ENCODE peak calls at places on chromosomes 6 and 20, in six cellular contexts. One of them, this sample, is unnamed.

GRCh38 chr6:168221000-168221399 is 98.6 kb downstream of the DACT2 start:
- DNase-seq in ascending aorta: no peak
- DNase-seq in A549: no peak
- DNase-seq in HCT116: no peak
- DNase-seq in body of pancreas: no peak
- DNase-seq in dorsolateral prefrontal cortex: no peak
- DNase-seq in this sample: no peak

GRCh38 chr20:1166963-1167720 is 17.6 kb downstream of the TMEM74B start:
- DNase-seq in ascending aorta: no peak
- DNase-seq in A549: no peak
- DNase-seq in HCT116: no peak
- DNase-seq in body of pancreas: no peak
- DNase-seq in dorsolateral prefrontal cortex: no peak
- DNase-seq in this sample: no peak

GRCh38 chr20:4781211-4781610 is 59.5 kb downstream of the PRND start:
- DNase-seq in ascending aorta: no peak
- DNase-seq in A549: no peak
- DNase-seq in HCT116: no peak
- DNase-seq in body of pancreas: no peak
- DNase-seq in dorsolateral prefrontal cortex: no peak
- DNase-seq in this sample: no peak

GRCh38 chr20:57902478-57902877 is 192.7 kb upstream of the PMEPA1 start:
- DNase-seq in ascending aorta: no peak
- DNase-seq in A549: no peak
- DNase-seq in HCT116: no peak
- DNase-seq in body of pancreas: no peak
- DNase-seq in dorsolateral prefrontal cortex: no peak
- DNase-seq in this sample: no peak

GRCh38 chr6:52724406-52725121 is 38.7 kb downstream of the GSTA2 start:
- DNase-seq in ascending aorta: peak; percentile 89
- DNase-seq in A549: peak; percentile 68
- DNase-seq in HCT116: peak; percentile 63
- DNase-seq in body of pancreas: peak; percentile 91
- DNase-seq in dorsolateral prefrontal cortex: peak; percentile 53
- DNase-seq in this sample: no peak

GRCh38 chr6:4212588-4212987 is 77.2 kb upstream of the ECI2 start:
- DNase-seq in ascending aorta: no peak
- DNase-seq in A549: no peak
- DNase-seq in HCT116: no peak
- DNase-seq in body of pancreas: no peak
- DNase-seq in dorsolateral prefrontal cortex: no peak
- DNase-seq in this sample: no peak

GRCh38 chr6:66496659-66497058 is 789.6 kb upstream of the EYS start:
- DNase-seq in ascending aorta: no peak
- DNase-seq in A549: peak; percentile 28
- DNase-seq in HCT116: no peak
- DNase-seq in body of pancreas: no peak
- DNase-seq in dorsolateral prefrontal cortex: no peak
- DNase-seq in this sample: no peak

GRCh38 chr20:44448753-44449546 is 26.7 kb upstream of the TTPAL start:
- DNase-seq in ascending aorta: no peak
- DNase-seq in A549: peak; percentile 61
- DNase-seq in HCT116: peak; percentile 16
- DNase-seq in body of pancreas: no peak
- DNase-seq in dorsolateral prefrontal cortex: no peak
- DNase-seq in this sample: no peak

GRCh38 chr20:63539092-63539430 is 1.9 kb upstream of the PTK6 start:
- DNase-seq in ascending aorta: no peak
- DNase-seq in A549: no peak
- DNase-seq in HCT116: no peak
- DNase-seq in body of pancreas: no peak
- DNase-seq in dorsolateral prefrontal cortex: no peak
- DNase-seq in this sample: no peak

GRCh38 chr6:147219463-147219862 is 15.2 kb downstream of the STXBP5 start:
- DNase-seq in ascending aorta: no peak
- DNase-seq in A549: no peak
- DNase-seq in HCT116: no peak
- DNase-seq in body of pancreas: no peak
- DNase-seq in dorsolateral prefrontal cortex: no peak
- DNase-seq in this sample: no peak

GRCh38 chr6:75334266-75335040 is 49.9 kb upstream of the TMEM30A start:
- DNase-seq in ascending aorta: no peak
- DNase-seq in A549: peak; percentile 31
- DNase-seq in HCT116: no peak
- DNase-seq in body of pancreas: no peak
- DNase-seq in dorsolateral prefrontal cortex: no peak
- DNase-seq in this sample: peak; percentile 27

GRCh38 chr6:169940554-169941290 is 189.3 kb downstream of the ERMARD start:
- DNase-seq in ascending aorta: no peak
- DNase-seq in A549: no peak
- DNase-seq in HCT116: no peak
- DNase-seq in body of pancreas: no peak
- DNase-seq in dorsolateral prefrontal cortex: no peak
- DNase-seq in this sample: no peak

GRCh38 chr6:34888874-34889555 is at the start of gene ANKS1A:
- DNase-seq in ascending aorta: peak; percentile 85
- DNase-seq in A549: peak; percentile 64
- DNase-seq in HCT116: peak; percentile 73
- DNase-seq in body of pancreas: peak; percentile 90
- DNase-seq in dorsolateral prefrontal cortex: peak; percentile 87
- DNase-seq in this sample: no peak

GRCh38 chr6:98452721-98453120 is 381.7 kb upstream of the POU3F2 start:
- DNase-seq in ascending aorta: no peak
- DNase-seq in A549: no peak
- DNase-seq in HCT116: no peak
- DNase-seq in body of pancreas: no peak
- DNase-seq in dorsolateral prefrontal cortex: no peak
- DNase-seq in this sample: no peak

GRCh38 chr6:79453558-79454042 is 83.6 kb downstream of the LCA5 start:
- DNase-seq in ascending aorta: no peak
- DNase-seq in A549: peak; percentile 19
- DNase-seq in HCT116: no peak
- DNase-seq in body of pancreas: no peak
- DNase-seq in dorsolateral prefrontal cortex: no peak
- DNase-seq in this sample: no peak

GRCh38 chr6:42774201-42774600 is 7.7 kb upstream of the BICRAL start:
- DNase-seq in ascending aorta: no peak
- DNase-seq in A549: no peak
- DNase-seq in HCT116: no peak
- DNase-seq in body of pancreas: no peak
- DNase-seq in dorsolateral prefrontal cortex: no peak
- DNase-seq in this sample: no peak

GRCh38 chr20:35171753-35172433 is at the start of gene PROCR:
- DNase-seq in ascending aorta: peak; percentile 92
- DNase-seq in A549: peak; percentile 96
- DNase-seq in HCT116: peak; percentile 92
- DNase-seq in body of pancreas: peak; percentile 77
- DNase-seq in dorsolateral prefrontal cortex: peak; percentile 21
- DNase-seq in this sample: peak; percentile 74

GRCh38 chr6:26045046-26045938 is 41.9 kb upstream of the HFE start:
- DNase-seq in ascending aorta: peak; percentile 91
- DNase-seq in A549: peak; percentile 86
- DNase-seq in HCT116: no peak
- DNase-seq in body of pancreas: peak; percentile 81
- DNase-seq in dorsolateral prefrontal cortex: peak; percentile 88
- DNase-seq in this sample: peak; percentile 82

GRCh38 chr6:71299541-71300470 is 11.2 kb downstream of the OGFRL1 start:
- DNase-seq in ascending aorta: no peak
- DNase-seq in A549: no peak
- DNase-seq in HCT116: no peak
- DNase-seq in body of pancreas: no peak
- DNase-seq in dorsolateral prefrontal cortex: no peak
- DNase-seq in this sample: no peak

GRCh38 chr6:150588862-150589499 is 10.7 kb upstream of the PLEKHG1 start:
- DNase-seq in ascending aorta: no peak
- DNase-seq in A549: no peak
- DNase-seq in HCT116: no peak
- DNase-seq in body of pancreas: no peak
- DNase-seq in dorsolateral prefrontal cortex: no peak
- DNase-seq in this sample: no peak

GRCh38 chr6:106770081-106770480 is 140.7 kb downstream of the QRSL1 start:
- DNase-seq in ascending aorta: no peak
- DNase-seq in A549: no peak
- DNase-seq in HCT116: no peak
- DNase-seq in body of pancreas: no peak
- DNase-seq in dorsolateral prefrontal cortex: no peak
- DNase-seq in this sample: no peak
- TF ChIP-seq CTCF in ascending aorta: no peak
- TF ChIP-seq CTCF in A549: no peak
- TF ChIP-seq CTCF in HCT116: no peak
- TF ChIP-seq CTCF in body of pancreas: no peak
- TF ChIP-seq CTCF in dorsolateral prefrontal cortex: no peak
- TF ChIP-seq CTCF in this sample: no peak

DNA sequence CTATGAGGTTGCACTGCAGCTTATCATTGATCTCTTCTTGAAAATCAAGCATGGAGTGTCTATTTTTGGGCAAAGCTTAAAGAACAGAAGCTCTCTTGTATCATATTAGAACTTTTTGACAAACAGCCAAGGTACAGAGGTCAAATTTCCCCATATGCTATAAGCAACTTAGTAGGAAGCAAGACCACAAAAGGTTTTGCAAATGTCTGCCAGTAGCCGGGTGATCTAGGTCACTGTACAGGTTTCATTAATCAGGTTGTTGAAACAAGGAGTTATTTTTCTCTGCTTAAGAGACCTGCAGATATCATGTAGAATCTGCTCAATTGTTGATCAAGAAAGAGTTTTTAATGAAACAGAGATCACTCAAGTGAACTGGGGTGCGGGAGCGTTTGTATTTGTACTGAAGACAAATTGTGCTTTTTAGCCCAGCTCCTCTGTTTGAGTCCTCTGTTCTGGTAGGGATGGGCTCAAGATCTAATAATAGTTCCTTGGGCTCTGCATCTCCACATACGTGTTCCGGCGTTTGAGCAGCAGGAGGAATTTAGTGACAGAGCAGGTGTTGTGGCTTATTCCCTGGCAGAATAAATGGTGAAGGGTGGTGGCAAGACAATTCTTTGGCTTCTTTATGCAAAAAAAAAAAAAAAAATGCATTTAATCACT is 4.3 kb downstream of the CITED2 start:
- DNase-seq in ascending aorta: no peak
- DNase-seq in A549: no peak
- DNase-seq in HCT116: no peak
- DNase-seq in body of pancreas: no peak
- DNase-seq in dorsolateral prefrontal cortex: peak; percentile 11
- DNase-seq in this sample: no peak
- H3K4me3 ChIP-seq in ascending aorta: peak overlapping the region; percentile 75
- H3K4me3 ChIP-seq in A549: no peak overlapping the region
- H3K4me3 ChIP-seq in HCT116: no peak overlapping the region
- H3K4me3 ChIP-seq in body of pancreas: no peak overlapping the region
- H3K4me3 ChIP-seq in dorsolateral prefrontal cortex: peak overlapping the region; percentile 83
- H3K4me3 ChIP-seq in this sample: no peak overlapping the region

GRCh38 chr6:7135755-7136154 is 28.0 kb downstream of the RREB1 start:
- DNase-seq in ascending aorta: no peak
- DNase-seq in A549: no peak
- DNase-seq in HCT116: no peak
- DNase-seq in body of pancreas: no peak
- DNase-seq in dorsolateral prefrontal cortex: no peak
- DNase-seq in this sample: no peak
- H3K27ac ChIP-seq in ascending aorta: no peak overlapping the region
- H3K27ac ChIP-seq in A549: no peak overlapping the region
- H3K27ac ChIP-seq in HCT116: no peak overlapping the region
- H3K27ac ChIP-seq in body of pancreas: peak overlapping the region; percentile 26
- H3K27ac ChIP-seq in dorsolateral prefrontal cortex: no peak overlapping the region
- H3K27ac ChIP-seq in this sample: no peak overlapping the region

GRCh38 chr20:22101606-22102005 is 396.1 kb downstream of the PAX1 start:
- DNase-seq in ascending aorta: no peak
- DNase-seq in A549: no peak
- DNase-seq in HCT116: no peak
- DNase-seq in body of pancreas: no peak
- DNase-seq in dorsolateral prefrontal cortex: no peak
- DNase-seq in this sample: no peak

GRCh38 chr20:22093122-22093521 is 387.7 kb downstream of the PAX1 start:
- DNase-seq in ascending aorta: no peak
- DNase-seq in A549: no peak
- DNase-seq in HCT116: no peak
- DNase-seq in body of pancreas: no peak
- DNase-seq in dorsolateral prefrontal cortex: no peak
- DNase-seq in this sample: no peak

GRCh38 chr20:22099348-22099747 is 393.9 kb downstream of the PAX1 start:
- DNase-seq in ascending aorta: no peak
- DNase-seq in A549: no peak
- DNase-seq in HCT116: no peak
- DNase-seq in body of pancreas: no peak
- DNase-seq in dorsolateral prefrontal cortex: no peak
- DNase-seq in this sample: no peak

DNA sequence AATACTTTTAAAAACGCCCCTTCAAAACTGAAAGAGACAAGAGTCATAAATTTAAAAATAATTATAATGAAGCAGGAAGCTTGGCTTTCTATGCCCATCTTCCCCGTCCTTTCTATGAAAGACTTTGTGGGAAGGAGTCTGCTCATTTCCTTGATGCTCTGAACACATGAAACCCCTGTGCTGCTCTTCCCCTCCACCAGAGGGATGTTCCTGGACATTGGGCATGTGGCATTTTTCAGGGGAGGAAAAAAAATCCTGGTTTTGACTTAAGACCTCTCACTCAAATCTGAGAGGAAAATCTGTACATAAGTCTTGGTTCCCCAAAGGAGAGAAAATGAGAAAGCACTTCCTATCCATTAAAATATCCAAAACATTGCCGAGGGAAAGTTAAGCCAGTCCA is 393.0 kb downstream of the PAX1 start:
- DNase-seq in ascending aorta: no peak
- DNase-seq in A549: no peak
- DNase-seq in HCT116: no peak
- DNase-seq in body of pancreas: no peak
- DNase-seq in dorsolateral prefrontal cortex: no peak
- DNase-seq in this sample: no peak
- TF ChIP-seq CTCF in ascending aorta: no peak
- TF ChIP-seq CTCF in A549: no peak
- TF ChIP-seq CTCF in HCT116: no peak
- TF ChIP-seq CTCF in body of pancreas: no peak
- TF ChIP-seq CTCF in dorsolateral prefrontal cortex: no peak
- TF ChIP-seq CTCF in this sample: no peak

DNA sequence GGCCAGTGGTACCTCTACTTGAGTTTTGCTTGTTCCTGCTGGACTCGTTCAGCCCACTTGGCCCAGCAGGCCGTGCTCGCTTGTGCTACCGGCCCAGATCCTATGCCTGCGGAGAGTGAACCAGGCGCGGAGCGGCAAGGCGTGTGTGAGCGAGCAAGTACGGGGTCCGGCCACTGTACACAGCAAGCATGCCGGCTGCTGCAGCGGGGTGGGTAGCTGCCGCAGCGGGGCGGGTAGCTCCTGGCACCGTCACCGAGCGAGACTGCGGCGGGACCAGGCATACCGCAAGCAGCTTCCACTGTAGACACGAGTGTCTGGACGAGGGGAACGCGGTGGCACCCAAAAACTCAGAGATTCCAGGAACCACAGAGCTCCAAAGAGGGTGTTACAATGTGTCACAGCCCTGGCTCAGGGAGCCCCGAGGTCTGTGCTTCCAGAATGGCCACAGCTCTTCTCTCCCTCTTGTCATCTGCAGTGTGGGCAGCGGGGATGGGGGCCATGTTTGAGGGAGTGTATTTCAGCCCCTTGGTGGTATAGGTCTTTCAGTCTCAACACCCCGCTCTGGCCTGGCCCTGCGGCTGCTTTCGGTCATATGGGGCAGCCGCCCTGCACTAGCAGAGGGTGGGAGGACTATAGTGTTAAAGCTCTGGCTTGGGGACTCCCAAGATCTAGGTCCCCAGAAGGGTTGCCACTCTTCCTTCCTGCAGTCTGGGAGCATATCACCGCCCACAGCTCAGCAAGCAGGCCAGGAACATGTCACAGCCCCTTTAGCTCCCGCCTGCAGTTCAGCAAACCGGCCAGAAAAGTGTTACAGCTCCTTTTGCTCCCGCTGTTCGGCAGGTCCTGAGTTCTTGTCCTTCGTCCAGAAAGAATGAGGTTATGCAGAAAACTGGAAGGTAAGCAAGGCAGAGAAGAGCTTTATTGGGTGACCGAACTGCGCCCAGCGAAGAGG is 6.1 kb upstream of the RWDD1 start:
- DNase-seq in ascending aorta: peak; percentile 64
- DNase-seq in A549: no peak
- DNase-seq in HCT116: no peak
- DNase-seq in body of pancreas: peak; percentile 15
- DNase-seq in dorsolateral prefrontal cortex: peak; percentile 20
- DNase-seq in this sample: no peak
- H3K4me3 ChIP-seq in ascending aorta: peak overlapping the region; percentile 43
- H3K4me3 ChIP-seq in A549: no peak overlapping the region
- H3K4me3 ChIP-seq in HCT116: no peak overlapping the region
- H3K4me3 ChIP-seq in body of pancreas: no peak overlapping the region
- H3K4me3 ChIP-seq in dorsolateral prefrontal cortex: peak overlapping the region; percentile 62
- H3K4me3 ChIP-seq in this sample: peak overlapping the region; percentile 5